ENCODE peak calls at places on chromosomes 2 and 18, in five cellular contexts. P is nucleus accumbens, A is NCI-H69, C is brain pericyte, W is mucosa of descending colon. I is an unnamed sample.

GRCh38 chr18:13112982-13113381 is 105.6 kb upstream of the LDLRAD4 start:
- DNase-seq in C (no peak), P (peak; percentile 37), A (peak; percentile 63), W (peak; percentile 36), I (no peak)

GRCh38 chr2:150141241-150142001 is 346.0 kb downstream of the RND3 start:
- DNase-seq in A (peak; percentile 62), W (peak; percentile 21), C (no peak), P (no peak), I (no peak)

GRCh38 chr2:96591494-96591893 is 46.6 kb downstream of the KANSL3 start:
- DNase-seq in A (no peak), W (no peak), C (no peak), P (no peak), I (no peak)

GRCh38 chr2:217652761-217653160 is 350.0 kb downstream of the TNS1 start:
- DNase-seq in C (no peak), W (no peak), P (no peak), A (no peak), I (no peak)

GRCh38 chr2:42013409-42013808 is 34.4 kb upstream of the PKDCC start:
- DNase-seq in P (no peak), C (no peak), W (no peak), A (no peak), I (no peak)

GRCh38 chr2:159807183-159808037 is 9.4 kb upstream of the CD302 start:
- DNase-seq in P (peak; percentile 16), A (peak; percentile 62), W (peak; percentile 64), C (no peak), I (no peak)

GRCh38 chr18:76459687-76460350 is 35.2 kb downstream of the ZNF516 start:
- DNase-seq in C (no peak), W (no peak), P (no peak), A (no peak), I (no peak)

GRCh38 chr2:137221797-137222492 is 456.6 kb downstream of the THSD7B start:
- DNase-seq in C (no peak), A (no peak), P (no peak), W (no peak), I (no peak)

GRCh38 chr2:9163306-9164111 is 43.1 kb upstream of the ASAP2 start:
- DNase-seq in C (no peak), W (no peak), P (no peak), A (no peak), I (no peak)

GRCh38 chr2:25036221-25036559 is 5.7 kb upstream of the EFR3B start:
- DNase-seq in C (no peak), W (no peak), A (no peak), P (no peak), I (no peak)

GRCh38 chr2:186543561-186544131 is 46.2 kb upstream of the ITGAV start:
- DNase-seq in A (peak; percentile 21), C (peak; percentile 12), P (no peak), W (no peak), I (no peak)

GRCh38 chr2:194495046-194495445 is 1162.0 kb upstream of the SLC39A10 start:
- DNase-seq in P (no peak), C (no peak), W (no peak), A (no peak), I (no peak)

GRCh38 chr2:227386630-227387029 is 1.1 kb downstream of the SCYGR1 start:
- DNase-seq in W (no peak), C (no peak), A (no peak), P (no peak), I (no peak)

GRCh38 chr2:29372185-29372584 is 257.0 kb downstream of the CLIP4 start:
- DNase-seq in W (no peak), C (no peak), A (no peak), P (no peak), I (no peak)

GRCh38 chr18:67665266-67665665 is 148.7 kb upstream of the DSEL start:
- DNase-seq in A (no peak), W (no peak), P (no peak), C (no peak), I (no peak)

GRCh38 chr2:88053301-88053700 is 2.3 kb downstream of the KRCC1 start:
- DNase-seq in W (no peak), A (no peak), P (no peak), C (no peak), I (no peak)

GRCh38 chr2:214651451-214651850 is 158.0 kb downstream of the BARD1 start:
- DNase-seq in W (no peak), P (no peak), A (no peak), C (no peak), I (no peak)